ENCODE peak calls at places on chromosome 12, in nine cellular contexts. P is sigmoid colon, U is suprapubic skin, V is HepG2, R is GM12878, Y is K562, I is HCT116, B is transverse colon, W is GM23338. D is an unnamed sample.

GRCh38 chr12:121038861-121039654 is at the start of gene OASL:
- DNase-seq in P (no peak), U (no peak), V (no peak), R (peak), Y (no peak), I (no peak), B (peak), W (no peak), D (no peak)

GRCh38 chr12:42568952-42569916 is 20.3 kb downstream of the PRICKLE1 start:
- DNase-seq in P (no peak), U (no peak), V (peak), R (peak), Y (no peak), I (peak), B (no peak), W (peak), D (peak)

GRCh38 chr12:128133321-128134050 is 133.5 kb upstream of the TMEM132C start:
- DNase-seq in P (no peak), U (no peak), V (no peak), R (no peak), Y (no peak), I (no peak), B (no peak), W (no peak), D (no peak)

GRCh38 chr12:103495158-103495782 is 498 bp downstream of the C12orf42 start:
- DNase-seq in P (no peak), U (no peak), V (no peak), R (no peak), Y (peak), I (no peak), B (peak), W (peak), D (no peak)

GRCh38 chr12:6696690-6697583 is 3.7 kb downstream of the PIANP start:
- DNase-seq in P (no peak), U (no peak), V (no peak), R (peak), Y (no peak), I (no peak), B (no peak), W (no peak), D (no peak)

GRCh38 chr12:4991373-4991772 is 52.3 kb upstream of the KCNA5 start:
- DNase-seq in P (no peak), U (no peak), V (no peak), R (no peak), Y (no peak), I (no peak), B (no peak), W (no peak), D (no peak)

GRCh38 chr12:28512876-28513275 is 322.6 kb downstream of the CCDC91 start:
- DNase-seq in P (no peak), U (no peak), V (no peak), R (no peak), Y (no peak), I (no peak), B (no peak), W (no peak), D (no peak)

GRCh38 chr12:6460751-6461371 is 9.0 kb downstream of the TAPBPL start:
- DNase-seq in P (no peak), U (no peak), V (no peak), R (peak), Y (no peak), I (no peak), B (no peak), W (no peak), D (no peak)

GRCh38 chr12:78035913-78036658 is 205.4 kb downstream of the NAV3 start:
- DNase-seq in P (no peak), U (no peak), V (no peak), R (no peak), Y (no peak), I (no peak), B (no peak), W (peak), D (no peak)

GRCh38 chr12:2769866-2770533 is 24.8 kb upstream of the FKBP4 start:
- DNase-seq in P (no peak), U (no peak), V (no peak), R (no peak), Y (no peak), I (no peak), B (peak), W (no peak), D (no peak)

GRCh38 chr12:25056011-25056410 is 107.1 kb upstream of the BCAT1 start:
- DNase-seq in P (no peak), U (no peak), V (no peak), R (no peak), Y (no peak), I (no peak), B (no peak), W (no peak), D (no peak)

GRCh38 chr12:101783150-101783549 is 43.9 kb upstream of the SYCP3 start:
- DNase-seq in P (no peak), U (no peak), V (no peak), R (no peak), Y (no peak), I (no peak), B (no peak), W (no peak), D (no peak)

GRCh38 chr12:104288635-104289258 is 14.8 kb upstream of the EID3 start:
- DNase-seq in P (peak), U (peak), V (peak), R (peak), Y (peak), I (peak), B (peak), W (peak), D (peak)

GRCh38 chr12:94879542-94879941 is 124.0 kb downstream of the NDUFA12 start:
- DNase-seq in P (no peak), U (no peak), V (peak), R (no peak), Y (peak), I (no peak), B (no peak), W (peak), D (peak)

GRCh38 chr12:112381421-112381897 is 772 bp downstream of the HECTD4 start:
- DNase-seq in P (no peak), U (peak), V (no peak), R (no peak), Y (no peak), I (no peak), B (peak), W (no peak), D (no peak)

GRCh38 chr12:105813201-105813600 is 325.6 kb downstream of the NUAK1 start:
- DNase-seq in P (no peak), U (no peak), V (no peak), R (no peak), Y (no peak), I (no peak), B (no peak), W (no peak), D (no peak)

GRCh38 chr12:10783252-10783651 is 19.2 kb downstream of the TAS2R7 start:
- DNase-seq in P (no peak), U (no peak), V (no peak), R (no peak), Y (no peak), I (no peak), B (no peak), W (no peak), D (no peak)

GRCh38 chr12:11545438-11546330 is 103.8 kb upstream of the ETV6 start:
- DNase-seq in P (no peak), U (no peak), V (no peak), R (peak), Y (no peak), I (no peak), B (no peak), W (peak), D (no peak)

GRCh38 chr12:45343269-45344051 is 127.6 kb downstream of the ANO6 start:
- DNase-seq in P (no peak), U (no peak), V (peak), R (no peak), Y (no peak), I (no peak), B (no peak), W (no peak), D (no peak)

GRCh38 chr12:101552277-101552676 is 42.5 kb upstream of the MYBPC1 start:
- DNase-seq in P (no peak), U (no peak), V (no peak), R (no peak), Y (no peak), I (no peak), B (no peak), W (no peak), D (no peak)

GRCh38 chr12:13178568-13179158 is 17.9 kb upstream of the EMP1 start:
- DNase-seq in P (peak), U (no peak), V (no peak), R (no peak), Y (no peak), I (no peak), B (no peak), W (no peak), D (no peak)

GRCh38 chr12:2052861-2053674 is at the start of gene CACNA1C:
- DNase-seq in P (peak), U (no peak), V (no peak), R (no peak), Y (no peak), I (no peak), B (peak), W (peak), D (no peak)

DNA sequence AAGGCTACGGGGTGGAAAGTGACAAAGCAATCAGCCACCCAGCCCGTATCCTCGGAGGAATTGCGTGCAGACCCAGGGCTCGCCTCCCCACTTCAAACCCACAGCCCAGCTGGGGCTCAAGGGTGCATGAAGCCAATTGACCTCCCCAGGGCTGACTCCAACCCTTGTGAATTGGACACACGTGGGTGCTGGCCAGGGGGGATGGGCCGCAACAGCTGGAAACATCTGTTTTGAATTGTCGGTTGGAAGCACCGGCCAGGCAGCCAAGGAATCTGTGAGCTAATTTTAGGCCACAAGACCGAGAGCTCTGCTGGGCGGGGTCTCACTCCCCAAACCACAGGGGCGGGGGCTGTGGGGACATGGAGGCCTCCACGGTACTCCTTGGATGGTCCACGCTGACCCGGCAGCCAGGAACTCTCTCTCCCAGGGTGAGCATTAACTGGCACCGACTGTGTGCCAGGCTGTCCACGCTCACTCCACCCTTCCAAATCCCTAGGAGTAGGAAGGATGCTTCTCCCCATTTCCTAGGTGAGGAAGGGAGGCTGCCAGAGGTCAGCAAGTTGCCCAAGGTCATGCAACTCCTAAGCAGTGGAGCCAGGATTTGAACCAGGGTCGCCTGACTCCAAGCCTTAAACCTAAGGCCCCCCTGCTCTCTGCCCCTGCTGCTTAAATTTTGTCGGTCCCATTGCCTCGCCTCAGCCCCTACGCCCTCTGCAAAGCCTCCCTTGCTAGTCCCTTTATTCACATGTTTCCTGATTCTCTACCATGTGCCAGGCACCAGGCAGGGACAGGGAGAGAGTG is 11.9 kb upstream of the TMEM119 start:
- DNase-seq in P (peak), U (peak), V (no peak), R (no peak), Y (peak), I (no peak), B (peak), W (no peak), D (no peak)
- TF ChIP-seq POLR2AphosphoS5 in P (peak), U (no peak), V (no peak), R (no peak), Y (no peak), I (no peak), B (peak), W (no peak), D (no peak)

GRCh38 chr12:52650520-52651081 is 1.4 kb downstream of the KRT2 start:
- DNase-seq in P (no peak), U (no peak), V (no peak), R (no peak), Y (no peak), I (no peak), B (no peak), W (no peak), D (no peak)
- H3K4me3 ChIP-seq in P (no peak), U (peak), V (no peak), R (no peak), Y (no peak), I (no peak), B (no peak), W (no peak), D (no peak)

DNA sequence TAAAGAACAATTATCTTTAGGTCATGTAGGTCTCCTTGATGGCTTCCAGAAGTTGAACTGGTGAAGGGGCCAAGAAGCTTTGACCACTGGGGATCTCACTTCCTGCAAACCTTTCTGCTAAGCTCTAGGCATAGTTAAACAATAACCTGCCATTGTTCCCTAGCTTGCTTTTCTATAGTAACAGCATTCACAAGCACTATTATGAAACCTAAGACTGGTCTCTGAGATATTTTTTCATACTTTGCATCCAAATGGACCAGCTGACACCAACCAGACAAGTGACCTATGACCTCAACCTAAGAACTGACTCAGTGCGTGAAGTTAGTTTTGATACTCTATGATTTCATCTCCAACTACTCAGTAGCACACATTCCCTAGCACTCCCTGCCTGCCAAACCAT is 129.1 kb downstream of the PTPRB start:
- DNase-seq in P (no peak), U (no peak), V (peak), R (no peak), Y (no peak), I (no peak), B (no peak), W (no peak), D (no peak)
- TF ChIP-seq POLR2AphosphoS5 in P (no peak), U (no peak), V (no peak), R (no peak), Y (no peak), I (no peak), B (no peak), W (no peak), D (no peak)

DNA sequence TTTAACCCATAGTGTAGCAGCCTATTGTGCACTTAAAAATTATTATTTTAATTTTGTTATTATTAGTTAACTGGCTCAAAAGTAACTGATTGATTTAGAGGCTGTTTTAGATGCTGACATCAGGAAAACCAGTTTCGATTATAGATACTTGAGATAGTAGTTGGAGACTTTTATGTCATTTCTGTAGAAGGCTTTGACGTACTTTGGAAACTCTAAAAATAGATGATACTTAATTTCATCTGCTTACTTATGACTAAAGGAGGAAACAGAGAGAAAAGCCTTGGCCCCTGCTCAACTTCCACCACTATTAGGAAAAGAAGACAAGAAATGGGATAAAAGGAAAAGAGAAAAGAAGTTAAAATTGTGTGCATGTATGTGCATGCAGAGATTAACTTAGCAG is 219.3 kb upstream of the HMGA2 start:
- DNase-seq in P (no peak), U (no peak), V (no peak), R (no peak), Y (no peak), I (no peak), B (no peak), W (no peak), D (no peak)
- H3K4me3 ChIP-seq in P (no peak), U (no peak), V (no peak), R (no peak), Y (no peak), I (no peak), B (no peak), W (no peak), D (no peak)

GRCh38 chr12:52321433-52321832 is 235 bp upstream of the KRT83 start:
- DNase-seq in P (no peak), U (peak), V (no peak), R (no peak), Y (no peak), I (no peak), B (no peak), W (no peak), D (no peak)
- TF ChIP-seq POLR2AphosphoS5 in P (no peak), U (no peak), V (no peak), R (no peak), Y (no peak), I (no peak), B (no peak), W (no peak), D (no peak)

GRCh38 chr12:49295087-49296001 is at the start of gene PRPH:
- DNase-seq in P (peak), U (peak), V (no peak), R (no peak), Y (no peak), I (no peak), B (no peak), W (peak), D (no peak)
- H3K4me3 ChIP-seq in P (no peak), U (peak), V (no peak), R (no peak), Y (no peak), I (no peak), B (no peak), W (peak), D (no peak)